ENCODE peak calls at places on chromosomes 6 and 20, in five cellular contexts. P is A673, G is HepG2, O is AG09309, E is progenitor cell of endocrine pancreas. Q is an unnamed sample.
A peak's percentile ranks its signal among the peaks of the same experiment; 100 is the strongest.

GRCh38 chr6:146544783-146545182 is 1.1 kb downstream of the RAB32 start:
- DNase-seq in G (no peak), P (no peak), O (no peak), E (no peak), Q (no peak)

GRCh38 chr6:11710968-11711643 is 67.5 kb downstream of the ADTRP start:
- DNase-seq in G (no peak), E (no peak), O (no peak), P (no peak), Q (no peak)

GRCh38 chr6:16624631-16625299 is 136.5 kb downstream of the ATXN1 start:
- DNase-seq in G (no peak), E (no peak), O (no peak), P (no peak), Q (no peak)

GRCh38 chr20:53354314-53354713 is 239.3 kb downstream of the ZNF217 start:
- DNase-seq in E (no peak), G (no peak), O (no peak), P (no peak), Q (no peak)

GRCh38 chr6:109236140-109237081 is 141.1 kb downstream of the CEP57L1 start:
- DNase-seq in G (peak; percentile 46), P (no peak), O (no peak), E (peak; percentile 15), Q (peak; percentile 54)

GRCh38 chr6:52612336-52613096 is 35.7 kb upstream of the TRAM2 start:
- DNase-seq in G (no peak), O (no peak), E (no peak), P (peak; percentile 19), Q (no peak)

GRCh38 chr6:56890683-56891429 is 64.1 kb upstream of the BEND6 start:
- DNase-seq in P (peak; percentile 36), G (no peak), E (no peak), O (peak; percentile 87), Q (no peak)

GRCh38 chr6:17015144-17015543 is 86.7 kb upstream of the STMND1 start:
- DNase-seq in O (peak; percentile 29), P (no peak), E (no peak), G (no peak), Q (peak; percentile 18)

GRCh38 chr6:125528614-125529013 is 220.8 kb upstream of the HEY2 start:
- DNase-seq in G (no peak), O (no peak), E (no peak), P (peak; percentile 28), Q (no peak)

GRCh38 chr6:16822975-16823374 is 61.7 kb upstream of the ATXN1 start:
- DNase-seq in O (no peak), P (no peak), E (no peak), G (no peak), Q (no peak)

GRCh38 chr6:44291841-44292240 is 21.3 kb downstream of the AARS2 start:
- DNase-seq in O (no peak), P (no peak), G (no peak), E (no peak), Q (no peak)

GRCh38 chr6:21438986-21439352 is 154.6 kb upstream of the SOX4 start:
- DNase-seq in G (no peak), E (no peak), O (no peak), P (no peak), Q (no peak)

GRCh38 chr20:12949429-12949980 is 59.3 kb upstream of the SPTLC3 start:
- DNase-seq in G (no peak), E (no peak), P (no peak), O (no peak), Q (no peak)

GRCh38 chr20:63433756-63434531 is 38.5 kb downstream of the KCNQ2 start:
- DNase-seq in G (no peak), E (no peak), P (no peak), O (no peak), Q (no peak)

GRCh38 chr6:139853302-139853992 is 479.0 kb upstream of the CITED2 start:
- DNase-seq in E (no peak), G (peak; percentile 17), O (peak; percentile 86), P (no peak), Q (no peak)

GRCh38 chr20:25750220-25750764 is 53.6 kb upstream of the ZNF337 start:
- DNase-seq in E (no peak), O (no peak), G (no peak), P (no peak), Q (no peak)

GRCh38 chr6:169328112-169328801 is 74.6 kb upstream of the THBS2 start:
- DNase-seq in E (no peak), O (peak; percentile 32), G (no peak), P (no peak), Q (no peak)

GRCh38 chr6:30091577-30092381 is 16.2 kb upstream of the RNF39 start:
- DNase-seq in O (peak; percentile 58), P (no peak), E (no peak), G (peak; percentile 30), Q (no peak)

GRCh38 chr6:21046276-21046675 is 512.0 kb downstream of the CDKAL1 start:
- DNase-seq in E (no peak), O (no peak), G (peak; percentile 25), P (no peak), Q (no peak)

GRCh38 chr20:61815176-61815575 is 250.5 kb downstream of the TAF4 start:
- DNase-seq in G (no peak), P (no peak), E (no peak), O (no peak), Q (no peak)

GRCh38 chr20:41005361-41005729 is 23.3 kb upstream of the TOP1 start:
- DNase-seq in P (peak; percentile 96), O (peak; percentile 68), G (no peak), E (no peak), Q (no peak)

GRCh38 chr20:32648761-32649615 is 24.8 kb downstream of the C20orf203 start:
- DNase-seq in P (no peak), G (no peak), E (no peak), O (no peak), Q (no peak)

GRCh38 chr20:43824699-43825402 is 89.8 kb upstream of the TOX2 start:
- DNase-seq in P (no peak), G (peak; percentile 28), O (no peak), E (no peak), Q (no peak)

GRCh38 chr6:47261191-47261590 is 48.5 kb downstream of the TNFRSF21 start:
- DNase-seq in G (no peak), O (no peak), E (no peak), P (no peak), Q (no peak)

GRCh38 chr20:30484749-30485070 is 772.8 kb upstream of the DEFB115 start:
- DNase-seq in E (no peak), P (no peak), G (no peak), O (no peak), Q (no peak)

GRCh38 chr6:159023893-159024292 is 20.9 kb downstream of the TAGAP start:
- DNase-seq in E (no peak), G (no peak), O (no peak), P (no peak), Q (no peak)

DNA sequence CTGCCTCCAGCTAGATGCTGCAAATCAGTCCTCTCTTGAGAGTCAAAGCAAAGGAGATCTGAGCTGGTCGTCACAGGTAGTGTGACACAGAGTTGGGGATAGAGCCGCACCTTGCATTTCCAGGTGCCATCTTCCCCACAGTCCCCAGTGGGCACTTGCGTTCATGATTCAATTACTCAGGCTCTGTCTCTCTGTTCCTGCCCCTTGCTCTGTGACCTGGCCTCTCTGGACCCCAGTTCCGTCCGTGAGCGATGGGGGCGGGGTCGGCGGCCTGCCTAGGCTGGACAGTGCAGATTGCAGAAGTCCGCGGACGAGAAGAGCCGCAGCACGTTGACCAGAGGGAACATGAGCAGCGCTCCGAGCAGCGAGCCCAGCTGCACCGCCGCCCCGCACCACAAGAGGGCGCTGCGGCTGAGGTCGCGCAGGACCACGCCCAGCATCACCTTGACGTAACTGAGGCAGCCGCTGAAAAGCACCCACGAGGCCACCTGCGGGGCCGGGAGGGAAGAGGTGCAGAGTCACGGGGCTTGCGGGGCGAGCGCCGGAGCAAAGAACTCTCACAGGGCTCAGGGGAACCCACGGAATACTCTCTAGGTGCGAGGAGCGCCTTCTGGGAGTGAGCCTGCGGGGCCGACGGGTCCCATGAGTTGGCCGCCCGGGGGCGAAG is 7.4 kb downstream of the SLC52A3 start:
- DNase-seq in O (no peak), G (peak; percentile 52), E (peak; percentile 68), P (peak; percentile 31), Q (no peak)
- TF ChIP-seq CTCF in O (peak; percentile 72), G (peak; percentile 98), E (peak; percentile 99), P (peak; percentile 95), Q (peak; percentile 43)

GRCh38 chr20:34083137-34083536 is 28.9 kb downstream of the EIF2S2 start:
- DNase-seq in E (no peak), P (peak; percentile 35), G (no peak), O (peak; percentile 84), Q (no peak)
- TF ChIP-seq CTCF in E (no peak), P (no peak), G (peak; percentile 24), O (peak; percentile 23), Q (no peak)

GRCh38 chr6:91786474-91787184 is 1199.8 kb upstream of the MAP3K7 start:
- DNase-seq in E (no peak), G (no peak), O (no peak), P (no peak), Q (no peak)

GRCh38 chr6:91782789-91783188 is 1195.9 kb upstream of the MAP3K7 start:
- DNase-seq in P (peak; percentile 71), O (no peak), E (no peak), G (no peak), Q (no peak)

DNA sequence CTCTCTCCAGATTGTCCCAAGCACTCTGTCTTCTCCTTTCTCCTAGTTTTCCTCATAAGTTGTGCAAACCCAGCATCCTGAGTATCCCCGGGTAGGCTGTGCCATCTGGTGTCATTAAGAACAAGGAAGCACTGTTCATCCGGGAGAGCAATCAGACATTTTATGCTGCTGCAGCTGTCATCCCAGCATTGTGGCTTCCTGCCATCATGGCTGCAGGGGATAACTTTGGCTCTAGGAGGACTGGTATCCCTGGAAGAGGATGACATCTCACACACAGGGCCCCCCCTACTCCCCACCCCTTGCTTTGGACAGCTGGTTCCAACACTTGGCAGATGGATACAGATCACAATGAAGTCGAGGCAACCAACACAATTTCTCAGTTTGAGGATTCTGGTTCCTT is 1195.1 kb upstream of the MAP3K7 start:
- DNase-seq in E (no peak), P (peak; percentile 24), O (no peak), G (no peak), Q (no peak)
- TF ChIP-seq CTCF in E (no peak), P (no peak), O (no peak), G (no peak), Q (no peak)

GRCh38 chr6:144217264-144217663 is 66.9 kb downstream of the STX11 start:
- DNase-seq in E (no peak), P (no peak), G (peak; percentile 30), O (no peak), Q (no peak)

GRCh38 chr6:144215932-144216667 is 65.8 kb downstream of the STX11 start:
- DNase-seq in E (peak; percentile 96), P (peak; percentile 97), G (peak; percentile 94), O (peak; percentile 94), Q (peak; percentile 91)

GRCh38 chr6:144215402-144215931 is 65.2 kb downstream of the STX11 start:
- DNase-seq in O (no peak), G (peak; percentile 23), E (no peak), P (peak; percentile 22), Q (no peak)

GRCh38 chr6:144217797-144218196 is 67.3 kb upstream of the UTRN start:
- DNase-seq in O (no peak), P (no peak), E (no peak), G (no peak), Q (no peak)

DNA sequence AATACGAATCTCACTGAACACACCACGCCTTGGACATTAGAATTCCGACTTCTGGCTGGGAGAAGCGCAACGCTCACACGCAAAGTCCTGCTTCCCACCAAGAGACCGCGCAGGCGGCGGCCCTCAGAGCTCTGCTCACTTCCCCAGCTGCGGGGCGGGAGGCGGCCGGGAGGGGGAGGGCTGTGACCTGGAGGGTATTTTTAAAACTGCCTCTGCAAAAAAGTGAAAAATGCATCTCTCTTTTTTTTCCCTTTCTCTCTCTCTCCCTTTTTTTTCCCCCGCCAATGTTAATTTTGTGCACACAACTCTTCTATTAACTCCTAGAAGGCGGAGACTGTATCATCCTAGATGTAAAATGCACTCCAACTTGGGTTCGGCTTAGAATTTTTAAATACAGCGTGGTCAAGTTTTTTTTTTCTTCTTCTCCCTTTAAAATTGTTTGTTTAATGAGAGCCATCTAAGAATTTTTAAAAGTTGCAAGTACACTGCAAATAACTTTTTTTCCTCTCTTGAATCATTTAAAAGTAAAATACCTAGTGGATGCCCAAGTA is 66.4 kb downstream of the STX11 start:
- DNase-seq in E (no peak), O (no peak), G (no peak), P (no peak), Q (no peak)
- TF ChIP-seq CTCF in E (no peak), O (peak; percentile 33), G (no peak), P (no peak), Q (no peak)